ENCODE peak calls at places on chromosomes 12 and 14, in eight cellular contexts. N, M, L, I, H, R, Q and D are unnamed samples. For H3K36me3, the result is how much of the 10 kb centered on the place peaks cover.

GRCh38 chr14:65791551-65791981 is 379.0 kb downstream of the FUT8 start:
- DNase-seq in N (peak), Q (peak), I (peak), L (no peak), R (no peak), M (no peak), H (no peak), D (peak)

GRCh38 chr14:100890451-100890850 is 13.1 kb downstream of the RTL1 start:
- DNase-seq in Q (no peak), I (no peak), N (no peak), H (no peak), L (no peak), M (no peak), R (no peak), D (no peak)

GRCh38 chr14:51677738-51678137 is 26.0 kb downstream of the FRMD6 start:
- DNase-seq in Q (no peak), L (no peak), I (no peak), R (no peak), M (no peak), H (no peak), N (no peak), D (no peak)

GRCh38 chr12:84912191-84913142 is at the start of gene SLC6A15:
- DNase-seq in L (no peak), N (peak), H (peak), I (no peak), Q (peak), R (no peak), M (no peak), D (peak)

GRCh38 chr14:51855234-51855633 is 5.2 kb upstream of the GNG2 start:
- DNase-seq in Q (peak), I (no peak), L (no peak), H (no peak), M (no peak), R (no peak), N (peak), D (no peak)

GRCh38 chr14:75732888-75733287 is 71.8 kb downstream of the TTLL5 start:
- DNase-seq in R (no peak), L (no peak), H (no peak), N (no peak), Q (no peak), M (no peak), I (no peak), D (no peak)

GRCh38 chr12:68794653-68795253 is 13.2 kb upstream of the MDM2 start:
- DNase-seq in R (no peak), L (no peak), Q (peak), I (no peak), N (peak), H (no peak), M (no peak), D (no peak)

GRCh38 chr14:26286806-26287205 is 311.0 kb downstream of the NOVA1 start:
- DNase-seq in N (peak), H (no peak), R (no peak), L (no peak), Q (no peak), M (no peak), I (no peak), D (no peak)

GRCh38 chr12:68342966-68343365 is 10.8 kb upstream of the MDM1 start:
- DNase-seq in M (no peak), I (no peak), R (no peak), L (no peak), H (no peak), N (no peak), Q (no peak), D (no peak)

GRCh38 chr12:98373982-98374381 is 141.4 kb upstream of the TMPO start:
- DNase-seq in R (no peak), L (no peak), M (no peak), Q (no peak), I (no peak), N (no peak), H (peak), D (peak)

GRCh38 chr14:74792249-74793039 is 29.3 kb downstream of the YLPM1 start:
- DNase-seq in M (no peak), H (no peak), I (no peak), Q (peak), R (no peak), L (no peak), N (peak), D (no peak)

GRCh38 chr14:61927015-61927414 is 164.8 kb downstream of the SNAPC1 start:
- DNase-seq in M (no peak), L (peak), I (no peak), R (no peak), H (no peak), N (peak), Q (peak), D (no peak)

GRCh38 chr12:63045020-63045860 is 105.8 kb downstream of the AVPR1A start:
- DNase-seq in L (no peak), M (no peak), Q (peak), I (no peak), R (no peak), N (peak), H (no peak), D (no peak)

GRCh38 chr12:55188974-55189556 is 31.8 kb upstream of the OR10A7 start:
- DNase-seq in R (peak), L (peak), I (peak), H (peak), N (peak), M (peak), Q (peak), D (peak)

GRCh38 chr14:100741956-100742355 is 15.3 kb downstream of the DLK1 start:
- DNase-seq in H (no peak), Q (no peak), L (no peak), I (no peak), R (no peak), M (no peak), N (no peak), D (no peak)

GRCh38 chr14:53855574-53855973 is 101.1 kb downstream of the BMP4 start:
- DNase-seq in N (no peak), Q (no peak), M (no peak), H (no peak), R (no peak), I (no peak), L (no peak), D (no peak)

GRCh38 chr14:92844220-92844619 is 50.1 kb downstream of the GOLGA5 start:
- DNase-seq in L (no peak), N (no peak), H (no peak), I (peak), M (no peak), Q (no peak), R (no peak), D (no peak)

GRCh38 chr12:62191747-62192485 is 68.3 kb upstream of the USP15 start:
- DNase-seq in I (no peak), N (no peak), M (no peak), R (no peak), H (peak), Q (peak), L (no peak), D (peak)

GRCh38 chr12:6528539-6529235 is 5.6 kb upstream of the GAPDH start:
- DNase-seq in L (no peak), M (no peak), H (no peak), Q (no peak), I (no peak), N (no peak), R (no peak), D (no peak)

GRCh38 chr12:6532051-6532926 is 2.0 kb upstream of the GAPDH start:
- DNase-seq in R (no peak), N (peak), L (peak), M (peak), Q (peak), I (no peak), H (peak), D (peak)

GRCh38 chr12:6529291-6529737 is 5.0 kb upstream of the GAPDH start:
- DNase-seq in M (no peak), I (no peak), Q (no peak), L (no peak), H (no peak), R (no peak), N (no peak), D (no peak)

GRCh38 chr12:6532927-6533652 is 1.2 kb upstream of the GAPDH start:
- DNase-seq in N (peak), I (no peak), M (no peak), H (peak), Q (peak), R (no peak), L (no peak), D (peak)

DNA sequence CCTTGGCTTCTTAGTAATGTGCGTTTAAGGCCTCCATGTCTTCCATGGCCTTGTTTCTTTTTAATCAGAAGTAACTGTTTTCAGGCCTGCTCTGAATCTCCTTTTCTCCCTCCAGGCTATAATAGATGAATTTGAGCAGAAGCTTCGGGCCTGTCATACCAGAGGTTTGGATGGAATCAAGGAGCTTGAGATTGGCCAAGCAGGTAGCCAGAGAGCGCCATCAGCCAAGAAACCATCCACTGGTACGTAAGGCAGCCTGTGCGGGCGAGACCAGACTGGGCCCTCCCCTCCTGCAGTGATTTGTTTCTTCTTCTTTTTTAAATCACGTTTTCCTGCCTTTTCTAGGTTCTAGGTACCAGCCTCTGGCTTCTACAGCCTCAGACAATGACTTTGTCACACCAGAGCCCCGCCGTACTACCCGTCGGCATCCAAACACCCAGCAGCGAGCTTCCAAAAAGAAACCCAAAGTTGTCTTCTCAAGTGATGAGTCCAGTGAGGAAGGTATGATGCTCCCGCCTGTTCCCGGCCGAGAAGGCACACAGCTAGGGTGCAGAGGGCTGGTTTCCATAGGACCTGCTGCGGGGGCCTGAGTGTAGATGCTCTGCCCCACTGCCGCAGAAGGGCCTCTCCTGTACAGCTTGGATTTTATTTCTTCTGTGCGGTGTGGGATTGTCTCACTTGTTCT is 3.6 kb upstream of the GAPDH start:
- DNase-seq in R (no peak), I (no peak), N (no peak), H (no peak), Q (no peak), L (no peak), M (no peak), D (no peak)
- H3K36me3 ChIP-seq in R (half or more), I (under half), N (half or more), H (under half), Q (under half), L (under half), M (half or more), D (half or more)

DNA sequence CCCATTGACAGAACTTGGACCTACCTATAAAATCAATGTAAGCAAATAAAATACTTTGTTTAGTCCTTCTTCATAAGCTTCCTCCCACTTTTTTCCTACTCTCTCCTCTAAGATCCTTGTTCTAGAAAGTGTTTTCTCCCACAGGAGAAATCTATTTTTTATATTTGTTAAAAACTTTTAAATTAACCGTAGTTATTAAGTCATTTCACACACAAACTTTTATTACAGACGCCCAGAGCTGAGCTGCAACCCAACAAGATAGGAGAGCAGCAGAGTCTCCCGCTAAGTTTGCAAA is 27.7 kb downstream of the DAD1 start:
- DNase-seq in R (no peak), Q (no peak), I (no peak), H (no peak), L (no peak), N (no peak), M (no peak), D (no peak)
- H3K9ac ChIP-seq in R (no peak), Q (no peak), I (peak), H (no peak), L (no peak), N (no peak), M (no peak), D (no peak)

GRCh38 chr12:57428965-57429364 is 1.9 kb downstream of the R3HDM2 start:
- DNase-seq in M (no peak), H (no peak), N (no peak), Q (no peak), L (no peak), I (no peak), R (no peak), D (peak)

GRCh38 chr12:57430931-57431566 is at the start of gene R3HDM2:
- DNase-seq in Q (peak), R (peak), N (peak), H (peak), I (peak), M (peak), L (peak), D (peak)

GRCh38 chr12:57433370-57433769 is 1.2 kb upstream of the INHBC start:
- DNase-seq in H (no peak), Q (no peak), I (no peak), L (no peak), M (no peak), R (no peak), N (no peak), D (peak)

GRCh38 chr12:57429473-57430116 is 1.2 kb downstream of the R3HDM2 start:
- DNase-seq in H (no peak), L (no peak), R (no peak), I (no peak), M (no peak), N (peak), Q (peak), D (peak)

GRCh38 chr12:57430117-57430930 is 519 bp downstream of the R3HDM2 start:
- DNase-seq in R (no peak), N (peak), H (no peak), I (no peak), L (no peak), Q (peak), M (no peak), D (peak)
- TF ChIP-seq CTCF in R (no peak), N (no peak), H (peak), I (no peak), L (no peak), Q (no peak), M (no peak), D (peak)

GRCh38 chr14:72801841-72802587 is 91.9 kb downstream of the DPF3 start:
- DNase-seq in Q (no peak), I (no peak), M (no peak), N (peak), R (no peak), L (no peak), H (no peak), D (no peak)

GRCh38 chr14:72800848-72801370 is 93.0 kb downstream of the DPF3 start:
- DNase-seq in L (no peak), N (no peak), H (no peak), Q (no peak), I (no peak), M (no peak), R (no peak), D (no peak)

GRCh38 chr14:72802588-72802946 is 91.3 kb downstream of the DPF3 start:
- DNase-seq in H (no peak), L (no peak), M (no peak), N (peak), R (no peak), I (no peak), Q (no peak), D (no peak)

GRCh38 chr14:72801381-72801812 is 92.5 kb downstream of the DPF3 start:
- DNase-seq in R (no peak), Q (peak), H (no peak), I (no peak), L (peak), N (peak), M (peak), D (no peak)

GRCh38 chr14:72800296-72800695 is 93.6 kb downstream of the DPF3 start:
- DNase-seq in H (no peak), I (no peak), Q (no peak), N (no peak), L (no peak), M (no peak), R (no peak), D (no peak)
- H3K36me3 ChIP-seq in H (under half), I (under half), Q (under half), N (under half), L (under half), M (under half), R (under half), D (under half)

GRCh38 chr12:25045869-25046268 is 97.0 kb upstream of the BCAT1 start:
- DNase-seq in L (no peak), M (no peak), Q (no peak), R (no peak), H (no peak), N (no peak), I (no peak), D (no peak)

GRCh38 chr12:25040593-25040992 is 91.7 kb upstream of the BCAT1 start:
- DNase-seq in Q (no peak), I (no peak), R (no peak), M (no peak), L (no peak), N (no peak), H (no peak), D (no peak)

GRCh38 chr12:25041006-25041741 is 92.3 kb upstream of the BCAT1 start:
- DNase-seq in N (no peak), L (no peak), R (no peak), M (no peak), I (no peak), Q (no peak), H (no peak), D (no peak)
- H3K9ac ChIP-seq in N (no peak), L (peak), R (no peak), M (no peak), I (peak), Q (no peak), H (no peak), D (no peak)

DNA sequence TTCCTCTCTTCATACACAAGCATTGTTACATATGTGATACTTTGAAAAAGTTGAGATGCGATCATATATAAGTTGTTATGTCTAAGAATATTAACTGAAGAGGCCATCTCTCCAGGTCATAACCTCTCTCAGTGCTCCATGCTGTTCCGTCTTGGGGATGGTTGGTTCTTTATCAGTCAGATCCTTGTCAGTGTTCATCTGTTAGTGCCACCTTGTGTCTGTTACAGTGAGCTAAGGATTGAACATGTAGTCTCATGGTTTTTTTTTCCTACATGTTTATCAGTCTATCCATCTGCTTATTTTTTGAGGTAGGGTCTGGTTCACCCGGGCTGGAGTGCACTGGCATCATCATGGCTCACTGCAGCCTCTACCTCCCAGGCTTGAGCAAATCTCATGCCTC is 30.5 kb downstream of the EP400 start:
- DNase-seq in N (peak), R (no peak), I (no peak), L (no peak), M (no peak), H (no peak), Q (no peak), D (no peak)
- TF ChIP-seq CTCF in N (peak), R (no peak), I (no peak), L (no peak), M (peak), H (no peak), Q (no peak), D (no peak)

GRCh38 chr12:65868133-65868705 is 43.9 kb downstream of the HMGA2 start:
- DNase-seq in L (no peak), Q (peak), N (peak), R (no peak), H (no peak), M (no peak), I (no peak), D (no peak)

GRCh38 chr12:65868878-65869277 is 44.6 kb downstream of the HMGA2 start:
- DNase-seq in M (no peak), Q (peak), N (no peak), H (no peak), R (no peak), L (no peak), I (no peak), D (no peak)

GRCh38 chr12:65871865-65872645 is 47.8 kb downstream of the HMGA2 start:
- DNase-seq in N (no peak), Q (no peak), M (no peak), L (no peak), R (no peak), H (no peak), I (no peak), D (no peak)

GRCh38 chr12:65867428-65867827 is 43.1 kb downstream of the HMGA2 start:
- DNase-seq in Q (peak), R (no peak), L (no peak), H (no peak), N (peak), M (no peak), I (no peak), D (no peak)
- H3K36me3 ChIP-seq in Q (half or more), R (under half), L (half or more), H (under half), N (under half), M (half or more), I (under half), D (half or more)